ENCODE peak calls at places on chromosomes 3 and 15, in nine cellular contexts. One of them, this sample, is unnamed.

GRCh38 chr15:99104788-99105515 is at the start of gene SYNM:
- DNase-seq in fibroblast of gingiva: peak
- DNase-seq in activated T-helper 1 cell treated with anti-CD3 and anti-CD28 coated beads, Interleukin-12 subunit alpha, Interleukin-12 subunit beta, Interleukin-2, Interleukin-4 antibody, amounts not matched to agents 30 ng/mL and 10 ng/mL and 1 ng/mL, durations not matched to agents 14 hours and 24 hours and 36 hours: peak
- DNase-seq in CD8-positive, alpha-beta T cell: no peak
- DNase-seq in PC-3: peak
- DNase-seq in NCI-H345: peak
- DNase-seq in stimulated activated CD4-positive, alpha-beta T cell treated with anti-CD3 and anti-CD28 coated beads, Interleukin-12 subunit alpha, Interleukin-12 subunit beta, amount 100 ng/mL, for 24 hours: peak
- DNase-seq in activated CD8-positive, alpha-beta memory T cell treated with anti-CD3 and anti-CD28 coated beads, Interleukin-2, amount 10 ng/mL, durations not matched to agents 7 days and 5 days: peak
- DNase-seq in posterior vena cava: peak
- DNase-seq in this sample: peak

GRCh38 chr3:37247398-37248114 is 73.2 kb upstream of the LRRFIP2 start:
- DNase-seq in PC-3: no peak
- DNase-seq in NCI-H345: no peak
- DNase-seq in fibroblast of gingiva: no peak
- DNase-seq in activated T-helper 1 cell treated with anti-CD3 and anti-CD28 coated beads, Interleukin-12 subunit alpha, Interleukin-12 subunit beta, Interleukin-2, Interleukin-4 antibody, amounts not matched to agents 30 ng/mL and 10 ng/mL and 1 ng/mL, durations not matched to agents 14 hours and 24 hours and 36 hours: no peak
- DNase-seq in stimulated activated CD4-positive, alpha-beta T cell treated with anti-CD3 and anti-CD28 coated beads, Interleukin-12 subunit alpha, Interleukin-12 subunit beta, amount 100 ng/mL, for 24 hours: no peak
- DNase-seq in posterior vena cava: no peak
- DNase-seq in CD8-positive, alpha-beta T cell: no peak
- DNase-seq in activated CD8-positive, alpha-beta memory T cell treated with anti-CD3 and anti-CD28 coated beads, Interleukin-2, amount 10 ng/mL, durations not matched to agents 7 days and 5 days: no peak
- DNase-seq in this sample: no peak

GRCh38 chr15:80568298-80568697 is 126.8 kb upstream of the ABHD17C start:
- DNase-seq in CD8-positive, alpha-beta T cell: no peak
- DNase-seq in stimulated activated CD4-positive, alpha-beta T cell treated with anti-CD3 and anti-CD28 coated beads, Interleukin-12 subunit alpha, Interleukin-12 subunit beta, amount 100 ng/mL, for 24 hours: no peak
- DNase-seq in fibroblast of gingiva: no peak
- DNase-seq in activated CD8-positive, alpha-beta memory T cell treated with anti-CD3 and anti-CD28 coated beads, Interleukin-2, amount 10 ng/mL, durations not matched to agents 7 days and 5 days: no peak
- DNase-seq in NCI-H345: no peak
- DNase-seq in activated T-helper 1 cell treated with anti-CD3 and anti-CD28 coated beads, Interleukin-12 subunit alpha, Interleukin-12 subunit beta, Interleukin-2, Interleukin-4 antibody, amounts not matched to agents 30 ng/mL and 10 ng/mL and 1 ng/mL, durations not matched to agents 14 hours and 24 hours and 36 hours: no peak
- DNase-seq in PC-3: peak
- DNase-seq in posterior vena cava: no peak
- DNase-seq in this sample: no peak

GRCh38 chr15:80533934-80534333 is 129.8 kb downstream of the ARNT2 start:
- DNase-seq in stimulated activated CD4-positive, alpha-beta T cell treated with anti-CD3 and anti-CD28 coated beads, Interleukin-12 subunit alpha, Interleukin-12 subunit beta, amount 100 ng/mL, for 24 hours: no peak
- DNase-seq in posterior vena cava: no peak
- DNase-seq in NCI-H345: no peak
- DNase-seq in fibroblast of gingiva: no peak
- DNase-seq in activated CD8-positive, alpha-beta memory T cell treated with anti-CD3 and anti-CD28 coated beads, Interleukin-2, amount 10 ng/mL, durations not matched to agents 7 days and 5 days: no peak
- DNase-seq in CD8-positive, alpha-beta T cell: no peak
- DNase-seq in PC-3: no peak
- DNase-seq in activated T-helper 1 cell treated with anti-CD3 and anti-CD28 coated beads, Interleukin-12 subunit alpha, Interleukin-12 subunit beta, Interleukin-2, Interleukin-4 antibody, amounts not matched to agents 30 ng/mL and 10 ng/mL and 1 ng/mL, durations not matched to agents 14 hours and 24 hours and 36 hours: no peak
- DNase-seq in this sample: no peak

GRCh38 chr3:37996785-37997301 is 6.3 kb downstream of the VILL start:
- DNase-seq in fibroblast of gingiva: peak
- DNase-seq in activated T-helper 1 cell treated with anti-CD3 and anti-CD28 coated beads, Interleukin-12 subunit alpha, Interleukin-12 subunit beta, Interleukin-2, Interleukin-4 antibody, amounts not matched to agents 30 ng/mL and 10 ng/mL and 1 ng/mL, durations not matched to agents 14 hours and 24 hours and 36 hours: peak
- DNase-seq in stimulated activated CD4-positive, alpha-beta T cell treated with anti-CD3 and anti-CD28 coated beads, Interleukin-12 subunit alpha, Interleukin-12 subunit beta, amount 100 ng/mL, for 24 hours: peak
- DNase-seq in posterior vena cava: peak
- DNase-seq in activated CD8-positive, alpha-beta memory T cell treated with anti-CD3 and anti-CD28 coated beads, Interleukin-2, amount 10 ng/mL, durations not matched to agents 7 days and 5 days: peak
- DNase-seq in CD8-positive, alpha-beta T cell: peak
- DNase-seq in PC-3: peak
- DNase-seq in NCI-H345: peak
- DNase-seq in this sample: peak

GRCh38 chr15:70023769-70024491 is 73.8 kb downstream of the TLE3 start:
- DNase-seq in PC-3: peak
- DNase-seq in stimulated activated CD4-positive, alpha-beta T cell treated with anti-CD3 and anti-CD28 coated beads, Interleukin-12 subunit alpha, Interleukin-12 subunit beta, amount 100 ng/mL, for 24 hours: no peak
- DNase-seq in NCI-H345: peak
- DNase-seq in posterior vena cava: peak
- DNase-seq in activated T-helper 1 cell treated with anti-CD3 and anti-CD28 coated beads, Interleukin-12 subunit alpha, Interleukin-12 subunit beta, Interleukin-2, Interleukin-4 antibody, amounts not matched to agents 30 ng/mL and 10 ng/mL and 1 ng/mL, durations not matched to agents 14 hours and 24 hours and 36 hours: no peak
- DNase-seq in fibroblast of gingiva: peak
- DNase-seq in CD8-positive, alpha-beta T cell: no peak
- DNase-seq in activated CD8-positive, alpha-beta memory T cell treated with anti-CD3 and anti-CD28 coated beads, Interleukin-2, amount 10 ng/mL, durations not matched to agents 7 days and 5 days: no peak
- DNase-seq in this sample: peak

GRCh38 chr15:68806220-68807105 is 14.2 kb downstream of the ANP32A start:
- DNase-seq in activated CD8-positive, alpha-beta memory T cell treated with anti-CD3 and anti-CD28 coated beads, Interleukin-2, amount 10 ng/mL, durations not matched to agents 7 days and 5 days: peak
- DNase-seq in activated T-helper 1 cell treated with anti-CD3 and anti-CD28 coated beads, Interleukin-12 subunit alpha, Interleukin-12 subunit beta, Interleukin-2, Interleukin-4 antibody, amounts not matched to agents 30 ng/mL and 10 ng/mL and 1 ng/mL, durations not matched to agents 14 hours and 24 hours and 36 hours: no peak
- DNase-seq in fibroblast of gingiva: no peak
- DNase-seq in stimulated activated CD4-positive, alpha-beta T cell treated with anti-CD3 and anti-CD28 coated beads, Interleukin-12 subunit alpha, Interleukin-12 subunit beta, amount 100 ng/mL, for 24 hours: no peak
- DNase-seq in PC-3: no peak
- DNase-seq in NCI-H345: no peak
- DNase-seq in posterior vena cava: no peak
- DNase-seq in CD8-positive, alpha-beta T cell: peak
- DNase-seq in this sample: no peak

GRCh38 chr15:45091161-45091560 is 22.8 kb downstream of the DUOX2 start:
- DNase-seq in CD8-positive, alpha-beta T cell: no peak
- DNase-seq in posterior vena cava: no peak
- DNase-seq in stimulated activated CD4-positive, alpha-beta T cell treated with anti-CD3 and anti-CD28 coated beads, Interleukin-12 subunit alpha, Interleukin-12 subunit beta, amount 100 ng/mL, for 24 hours: no peak
- DNase-seq in fibroblast of gingiva: peak
- DNase-seq in activated T-helper 1 cell treated with anti-CD3 and anti-CD28 coated beads, Interleukin-12 subunit alpha, Interleukin-12 subunit beta, Interleukin-2, Interleukin-4 antibody, amounts not matched to agents 30 ng/mL and 10 ng/mL and 1 ng/mL, durations not matched to agents 14 hours and 24 hours and 36 hours: no peak
- DNase-seq in PC-3: no peak
- DNase-seq in NCI-H345: no peak
- DNase-seq in activated CD8-positive, alpha-beta memory T cell treated with anti-CD3 and anti-CD28 coated beads, Interleukin-2, amount 10 ng/mL, durations not matched to agents 7 days and 5 days: no peak
- DNase-seq in this sample: no peak

GRCh38 chr3:173983353-173983752 is 585.8 kb downstream of the NLGN1 start:
- DNase-seq in activated CD8-positive, alpha-beta memory T cell treated with anti-CD3 and anti-CD28 coated beads, Interleukin-2, amount 10 ng/mL, durations not matched to agents 7 days and 5 days: no peak
- DNase-seq in fibroblast of gingiva: no peak
- DNase-seq in CD8-positive, alpha-beta T cell: no peak
- DNase-seq in NCI-H345: no peak
- DNase-seq in PC-3: no peak
- DNase-seq in stimulated activated CD4-positive, alpha-beta T cell treated with anti-CD3 and anti-CD28 coated beads, Interleukin-12 subunit alpha, Interleukin-12 subunit beta, amount 100 ng/mL, for 24 hours: no peak
- DNase-seq in posterior vena cava: no peak
- DNase-seq in activated T-helper 1 cell treated with anti-CD3 and anti-CD28 coated beads, Interleukin-12 subunit alpha, Interleukin-12 subunit beta, Interleukin-2, Interleukin-4 antibody, amounts not matched to agents 30 ng/mL and 10 ng/mL and 1 ng/mL, durations not matched to agents 14 hours and 24 hours and 36 hours: no peak
- DNase-seq in this sample: no peak

GRCh38 chr3:171783626-171784025 is 26.7 kb downstream of the PLD1 start:
- DNase-seq in stimulated activated CD4-positive, alpha-beta T cell treated with anti-CD3 and anti-CD28 coated beads, Interleukin-12 subunit alpha, Interleukin-12 subunit beta, amount 100 ng/mL, for 24 hours: no peak
- DNase-seq in fibroblast of gingiva: no peak
- DNase-seq in activated T-helper 1 cell treated with anti-CD3 and anti-CD28 coated beads, Interleukin-12 subunit alpha, Interleukin-12 subunit beta, Interleukin-2, Interleukin-4 antibody, amounts not matched to agents 30 ng/mL and 10 ng/mL and 1 ng/mL, durations not matched to agents 14 hours and 24 hours and 36 hours: no peak
- DNase-seq in posterior vena cava: no peak
- DNase-seq in CD8-positive, alpha-beta T cell: no peak
- DNase-seq in NCI-H345: no peak
- DNase-seq in PC-3: no peak
- DNase-seq in activated CD8-positive, alpha-beta memory T cell treated with anti-CD3 and anti-CD28 coated beads, Interleukin-2, amount 10 ng/mL, durations not matched to agents 7 days and 5 days: no peak
- DNase-seq in this sample: no peak

GRCh38 chr15:82549199-82549665 is 9.0 kb upstream of the RPS17 start:
- DNase-seq in fibroblast of gingiva: no peak
- DNase-seq in activated CD8-positive, alpha-beta memory T cell treated with anti-CD3 and anti-CD28 coated beads, Interleukin-2, amount 10 ng/mL, durations not matched to agents 7 days and 5 days: no peak
- DNase-seq in activated T-helper 1 cell treated with anti-CD3 and anti-CD28 coated beads, Interleukin-12 subunit alpha, Interleukin-12 subunit beta, Interleukin-2, Interleukin-4 antibody, amounts not matched to agents 30 ng/mL and 10 ng/mL and 1 ng/mL, durations not matched to agents 14 hours and 24 hours and 36 hours: no peak
- DNase-seq in PC-3: no peak
- DNase-seq in posterior vena cava: no peak
- DNase-seq in stimulated activated CD4-positive, alpha-beta T cell treated with anti-CD3 and anti-CD28 coated beads, Interleukin-12 subunit alpha, Interleukin-12 subunit beta, amount 100 ng/mL, for 24 hours: no peak
- DNase-seq in CD8-positive, alpha-beta T cell: no peak
- DNase-seq in NCI-H345: no peak
- DNase-seq in this sample: no peak

GRCh38 chr3:111636506-111636905 is 41.4 kb upstream of the ZBED2 start:
- DNase-seq in posterior vena cava: no peak
- DNase-seq in NCI-H345: peak
- DNase-seq in activated CD8-positive, alpha-beta memory T cell treated with anti-CD3 and anti-CD28 coated beads, Interleukin-2, amount 10 ng/mL, durations not matched to agents 7 days and 5 days: no peak
- DNase-seq in CD8-positive, alpha-beta T cell: no peak
- DNase-seq in stimulated activated CD4-positive, alpha-beta T cell treated with anti-CD3 and anti-CD28 coated beads, Interleukin-12 subunit alpha, Interleukin-12 subunit beta, amount 100 ng/mL, for 24 hours: no peak
- DNase-seq in PC-3: no peak
- DNase-seq in fibroblast of gingiva: peak
- DNase-seq in activated T-helper 1 cell treated with anti-CD3 and anti-CD28 coated beads, Interleukin-12 subunit alpha, Interleukin-12 subunit beta, Interleukin-2, Interleukin-4 antibody, amounts not matched to agents 30 ng/mL and 10 ng/mL and 1 ng/mL, durations not matched to agents 14 hours and 24 hours and 36 hours: no peak
- DNase-seq in this sample: no peak

GRCh38 chr3:184414418-184415228 is 34.8 kb downstream of the CHRD start:
- DNase-seq in activated T-helper 1 cell treated with anti-CD3 and anti-CD28 coated beads, Interleukin-12 subunit alpha, Interleukin-12 subunit beta, Interleukin-2, Interleukin-4 antibody, amounts not matched to agents 30 ng/mL and 10 ng/mL and 1 ng/mL, durations not matched to agents 14 hours and 24 hours and 36 hours: no peak
- DNase-seq in NCI-H345: no peak
- DNase-seq in PC-3: no peak
- DNase-seq in CD8-positive, alpha-beta T cell: no peak
- DNase-seq in posterior vena cava: no peak
- DNase-seq in activated CD8-positive, alpha-beta memory T cell treated with anti-CD3 and anti-CD28 coated beads, Interleukin-2, amount 10 ng/mL, durations not matched to agents 7 days and 5 days: no peak
- DNase-seq in stimulated activated CD4-positive, alpha-beta T cell treated with anti-CD3 and anti-CD28 coated beads, Interleukin-12 subunit alpha, Interleukin-12 subunit beta, amount 100 ng/mL, for 24 hours: no peak
- DNase-seq in fibroblast of gingiva: no peak
- DNase-seq in this sample: no peak

GRCh38 chr3:86989611-86990010 is 1.3 kb downstream of the VGLL3 start:
- DNase-seq in stimulated activated CD4-positive, alpha-beta T cell treated with anti-CD3 and anti-CD28 coated beads, Interleukin-12 subunit alpha, Interleukin-12 subunit beta, amount 100 ng/mL, for 24 hours: no peak
- DNase-seq in PC-3: no peak
- DNase-seq in NCI-H345: no peak
- DNase-seq in posterior vena cava: no peak
- DNase-seq in activated T-helper 1 cell treated with anti-CD3 and anti-CD28 coated beads, Interleukin-12 subunit alpha, Interleukin-12 subunit beta, Interleukin-2, Interleukin-4 antibody, amounts not matched to agents 30 ng/mL and 10 ng/mL and 1 ng/mL, durations not matched to agents 14 hours and 24 hours and 36 hours: no peak
- DNase-seq in CD8-positive, alpha-beta T cell: no peak
- DNase-seq in fibroblast of gingiva: no peak
- DNase-seq in activated CD8-positive, alpha-beta memory T cell treated with anti-CD3 and anti-CD28 coated beads, Interleukin-2, amount 10 ng/mL, durations not matched to agents 7 days and 5 days: no peak
- DNase-seq in this sample: no peak

GRCh38 chr3:9598783-9599387 is 45.3 kb upstream of the LHFPL4 start:
- DNase-seq in NCI-H345: no peak
- DNase-seq in posterior vena cava: no peak
- DNase-seq in fibroblast of gingiva: no peak
- DNase-seq in CD8-positive, alpha-beta T cell: no peak
- DNase-seq in PC-3: no peak
- DNase-seq in activated CD8-positive, alpha-beta memory T cell treated with anti-CD3 and anti-CD28 coated beads, Interleukin-2, amount 10 ng/mL, durations not matched to agents 7 days and 5 days: no peak
- DNase-seq in stimulated activated CD4-positive, alpha-beta T cell treated with anti-CD3 and anti-CD28 coated beads, Interleukin-12 subunit alpha, Interleukin-12 subunit beta, amount 100 ng/mL, for 24 hours: no peak
- DNase-seq in activated T-helper 1 cell treated with anti-CD3 and anti-CD28 coated beads, Interleukin-12 subunit alpha, Interleukin-12 subunit beta, Interleukin-2, Interleukin-4 antibody, amounts not matched to agents 30 ng/mL and 10 ng/mL and 1 ng/mL, durations not matched to agents 14 hours and 24 hours and 36 hours: no peak
- DNase-seq in this sample: no peak

GRCh38 chr3:134419214-134419965 is 45.1 kb upstream of the AMOTL2 start:
- DNase-seq in posterior vena cava: no peak
- DNase-seq in PC-3: no peak
- DNase-seq in NCI-H345: peak
- DNase-seq in activated CD8-positive, alpha-beta memory T cell treated with anti-CD3 and anti-CD28 coated beads, Interleukin-2, amount 10 ng/mL, durations not matched to agents 7 days and 5 days: no peak
- DNase-seq in activated T-helper 1 cell treated with anti-CD3 and anti-CD28 coated beads, Interleukin-12 subunit alpha, Interleukin-12 subunit beta, Interleukin-2, Interleukin-4 antibody, amounts not matched to agents 30 ng/mL and 10 ng/mL and 1 ng/mL, durations not matched to agents 14 hours and 24 hours and 36 hours: no peak
- DNase-seq in stimulated activated CD4-positive, alpha-beta T cell treated with anti-CD3 and anti-CD28 coated beads, Interleukin-12 subunit alpha, Interleukin-12 subunit beta, amount 100 ng/mL, for 24 hours: no peak
- DNase-seq in CD8-positive, alpha-beta T cell: no peak
- DNase-seq in fibroblast of gingiva: no peak
- DNase-seq in this sample: no peak

GRCh38 chr3:27885641-27886040 is 163.5 kb upstream of the EOMES start:
- DNase-seq in NCI-H345: no peak
- DNase-seq in activated T-helper 1 cell treated with anti-CD3 and anti-CD28 coated beads, Interleukin-12 subunit alpha, Interleukin-12 subunit beta, Interleukin-2, Interleukin-4 antibody, amounts not matched to agents 30 ng/mL and 10 ng/mL and 1 ng/mL, durations not matched to agents 14 hours and 24 hours and 36 hours: no peak
- DNase-seq in CD8-positive, alpha-beta T cell: no peak
- DNase-seq in stimulated activated CD4-positive, alpha-beta T cell treated with anti-CD3 and anti-CD28 coated beads, Interleukin-12 subunit alpha, Interleukin-12 subunit beta, amount 100 ng/mL, for 24 hours: no peak
- DNase-seq in PC-3: no peak
- DNase-seq in posterior vena cava: no peak
- DNase-seq in activated CD8-positive, alpha-beta memory T cell treated with anti-CD3 and anti-CD28 coated beads, Interleukin-2, amount 10 ng/mL, durations not matched to agents 7 days and 5 days: no peak
- DNase-seq in fibroblast of gingiva: no peak
- DNase-seq in this sample: no peak

GRCh38 chr3:113783980-113784379 is 37.1 kb downstream of the ATP6V1A start:
- DNase-seq in posterior vena cava: no peak
- DNase-seq in activated CD8-positive, alpha-beta memory T cell treated with anti-CD3 and anti-CD28 coated beads, Interleukin-2, amount 10 ng/mL, durations not matched to agents 7 days and 5 days: no peak
- DNase-seq in NCI-H345: no peak
- DNase-seq in CD8-positive, alpha-beta T cell: no peak
- DNase-seq in activated T-helper 1 cell treated with anti-CD3 and anti-CD28 coated beads, Interleukin-12 subunit alpha, Interleukin-12 subunit beta, Interleukin-2, Interleukin-4 antibody, amounts not matched to agents 30 ng/mL and 10 ng/mL and 1 ng/mL, durations not matched to agents 14 hours and 24 hours and 36 hours: no peak
- DNase-seq in fibroblast of gingiva: no peak
- DNase-seq in stimulated activated CD4-positive, alpha-beta T cell treated with anti-CD3 and anti-CD28 coated beads, Interleukin-12 subunit alpha, Interleukin-12 subunit beta, amount 100 ng/mL, for 24 hours: no peak
- DNase-seq in PC-3: no peak
- DNase-seq in this sample: peak

GRCh38 chr3:5082658-5083030 is 39.4 kb upstream of the ARL8B start:
- DNase-seq in NCI-H345: no peak
- DNase-seq in stimulated activated CD4-positive, alpha-beta T cell treated with anti-CD3 and anti-CD28 coated beads, Interleukin-12 subunit alpha, Interleukin-12 subunit beta, amount 100 ng/mL, for 24 hours: no peak
- DNase-seq in posterior vena cava: no peak
- DNase-seq in PC-3: no peak
- DNase-seq in CD8-positive, alpha-beta T cell: no peak
- DNase-seq in activated CD8-positive, alpha-beta memory T cell treated with anti-CD3 and anti-CD28 coated beads, Interleukin-2, amount 10 ng/mL, durations not matched to agents 7 days and 5 days: no peak
- DNase-seq in fibroblast of gingiva: no peak
- DNase-seq in activated T-helper 1 cell treated with anti-CD3 and anti-CD28 coated beads, Interleukin-12 subunit alpha, Interleukin-12 subunit beta, Interleukin-2, Interleukin-4 antibody, amounts not matched to agents 30 ng/mL and 10 ng/mL and 1 ng/mL, durations not matched to agents 14 hours and 24 hours and 36 hours: no peak
- DNase-seq in this sample: no peak

GRCh38 chr3:11582123-11582968 is 61.4 kb downstream of the VGLL4 start:
- DNase-seq in CD8-positive, alpha-beta T cell: no peak
- DNase-seq in posterior vena cava: no peak
- DNase-seq in PC-3: no peak
- DNase-seq in activated CD8-positive, alpha-beta memory T cell treated with anti-CD3 and anti-CD28 coated beads, Interleukin-2, amount 10 ng/mL, durations not matched to agents 7 days and 5 days: no peak
- DNase-seq in fibroblast of gingiva: peak
- DNase-seq in NCI-H345: peak
- DNase-seq in activated T-helper 1 cell treated with anti-CD3 and anti-CD28 coated beads, Interleukin-12 subunit alpha, Interleukin-12 subunit beta, Interleukin-2, Interleukin-4 antibody, amounts not matched to agents 30 ng/mL and 10 ng/mL and 1 ng/mL, durations not matched to agents 14 hours and 24 hours and 36 hours: no peak
- DNase-seq in stimulated activated CD4-positive, alpha-beta T cell treated with anti-CD3 and anti-CD28 coated beads, Interleukin-12 subunit alpha, Interleukin-12 subunit beta, amount 100 ng/mL, for 24 hours: no peak
- DNase-seq in this sample: peak

GRCh38 chr3:9808345-9809037 is 1.6 kb upstream of the TTLL3 start:
- DNase-seq in activated T-helper 1 cell treated with anti-CD3 and anti-CD28 coated beads, Interleukin-12 subunit alpha, Interleukin-12 subunit beta, Interleukin-2, Interleukin-4 antibody, amounts not matched to agents 30 ng/mL and 10 ng/mL and 1 ng/mL, durations not matched to agents 14 hours and 24 hours and 36 hours: peak
- DNase-seq in CD8-positive, alpha-beta T cell: peak
- DNase-seq in PC-3: peak
- DNase-seq in stimulated activated CD4-positive, alpha-beta T cell treated with anti-CD3 and anti-CD28 coated beads, Interleukin-12 subunit alpha, Interleukin-12 subunit beta, amount 100 ng/mL, for 24 hours: no peak
- DNase-seq in posterior vena cava: no peak
- DNase-seq in activated CD8-positive, alpha-beta memory T cell treated with anti-CD3 and anti-CD28 coated beads, Interleukin-2, amount 10 ng/mL, durations not matched to agents 7 days and 5 days: peak
- DNase-seq in fibroblast of gingiva: no peak
- DNase-seq in NCI-H345: peak
- DNase-seq in this sample: peak

GRCh38 chr3:36227982-36228381 is 152.3 kb upstream of the STAC start:
- DNase-seq in activated T-helper 1 cell treated with anti-CD3 and anti-CD28 coated beads, Interleukin-12 subunit alpha, Interleukin-12 subunit beta, Interleukin-2, Interleukin-4 antibody, amounts not matched to agents 30 ng/mL and 10 ng/mL and 1 ng/mL, durations not matched to agents 14 hours and 24 hours and 36 hours: no peak
- DNase-seq in CD8-positive, alpha-beta T cell: no peak
- DNase-seq in stimulated activated CD4-positive, alpha-beta T cell treated with anti-CD3 and anti-CD28 coated beads, Interleukin-12 subunit alpha, Interleukin-12 subunit beta, amount 100 ng/mL, for 24 hours: no peak
- DNase-seq in PC-3: no peak
- DNase-seq in activated CD8-positive, alpha-beta memory T cell treated with anti-CD3 and anti-CD28 coated beads, Interleukin-2, amount 10 ng/mL, durations not matched to agents 7 days and 5 days: no peak
- DNase-seq in fibroblast of gingiva: no peak
- DNase-seq in NCI-H345: no peak
- DNase-seq in posterior vena cava: no peak
- DNase-seq in this sample: no peak

GRCh38 chr3:101828289-101828688 is 21.0 kb upstream of the NFKBIZ start:
- DNase-seq in PC-3: no peak
- DNase-seq in fibroblast of gingiva: no peak
- DNase-seq in stimulated activated CD4-positive, alpha-beta T cell treated with anti-CD3 and anti-CD28 coated beads, Interleukin-12 subunit alpha, Interleukin-12 subunit beta, amount 100 ng/mL, for 24 hours: no peak
- DNase-seq in activated T-helper 1 cell treated with anti-CD3 and anti-CD28 coated beads, Interleukin-12 subunit alpha, Interleukin-12 subunit beta, Interleukin-2, Interleukin-4 antibody, amounts not matched to agents 30 ng/mL and 10 ng/mL and 1 ng/mL, durations not matched to agents 14 hours and 24 hours and 36 hours: no peak
- DNase-seq in activated CD8-positive, alpha-beta memory T cell treated with anti-CD3 and anti-CD28 coated beads, Interleukin-2, amount 10 ng/mL, durations not matched to agents 7 days and 5 days: no peak
- DNase-seq in posterior vena cava: no peak
- DNase-seq in CD8-positive, alpha-beta T cell: no peak
- DNase-seq in NCI-H345: no peak
- DNase-seq in this sample: no peak

GRCh38 chr3:66885326-66886000 is 112.6 kb upstream of the KBTBD8 start:
- DNase-seq in stimulated activated CD4-positive, alpha-beta T cell treated with anti-CD3 and anti-CD28 coated beads, Interleukin-12 subunit alpha, Interleukin-12 subunit beta, amount 100 ng/mL, for 24 hours: no peak
- DNase-seq in posterior vena cava: no peak
- DNase-seq in PC-3: no peak
- DNase-seq in activated CD8-positive, alpha-beta memory T cell treated with anti-CD3 and anti-CD28 coated beads, Interleukin-2, amount 10 ng/mL, durations not matched to agents 7 days and 5 days: no peak
- DNase-seq in activated T-helper 1 cell treated with anti-CD3 and anti-CD28 coated beads, Interleukin-12 subunit alpha, Interleukin-12 subunit beta, Interleukin-2, Interleukin-4 antibody, amounts not matched to agents 30 ng/mL and 10 ng/mL and 1 ng/mL, durations not matched to agents 14 hours and 24 hours and 36 hours: no peak
- DNase-seq in NCI-H345: no peak
- DNase-seq in CD8-positive, alpha-beta T cell: no peak
- DNase-seq in fibroblast of gingiva: no peak
- DNase-seq in this sample: no peak

GRCh38 chr3:187737401-187738088 is 7.7 kb downstream of the BCL6 start:
- DNase-seq in fibroblast of gingiva: peak
- DNase-seq in NCI-H345: peak
- DNase-seq in posterior vena cava: peak
- DNase-seq in PC-3: peak
- DNase-seq in stimulated activated CD4-positive, alpha-beta T cell treated with anti-CD3 and anti-CD28 coated beads, Interleukin-12 subunit alpha, Interleukin-12 subunit beta, amount 100 ng/mL, for 24 hours: peak
- DNase-seq in CD8-positive, alpha-beta T cell: peak
- DNase-seq in activated T-helper 1 cell treated with anti-CD3 and anti-CD28 coated beads, Interleukin-12 subunit alpha, Interleukin-12 subunit beta, Interleukin-2, Interleukin-4 antibody, amounts not matched to agents 30 ng/mL and 10 ng/mL and 1 ng/mL, durations not matched to agents 14 hours and 24 hours and 36 hours: peak
- DNase-seq in activated CD8-positive, alpha-beta memory T cell treated with anti-CD3 and anti-CD28 coated beads, Interleukin-2, amount 10 ng/mL, durations not matched to agents 7 days and 5 days: peak
- DNase-seq in this sample: peak

GRCh38 chr15:64975390-64975789 is 14.3 kb downstream of the SPG21 start:
- DNase-seq in activated CD8-positive, alpha-beta memory T cell treated with anti-CD3 and anti-CD28 coated beads, Interleukin-2, amount 10 ng/mL, durations not matched to agents 7 days and 5 days: no peak
- DNase-seq in posterior vena cava: no peak
- DNase-seq in NCI-H345: no peak
- DNase-seq in activated T-helper 1 cell treated with anti-CD3 and anti-CD28 coated beads, Interleukin-12 subunit alpha, Interleukin-12 subunit beta, Interleukin-2, Interleukin-4 antibody, amounts not matched to agents 30 ng/mL and 10 ng/mL and 1 ng/mL, durations not matched to agents 14 hours and 24 hours and 36 hours: no peak
- DNase-seq in CD8-positive, alpha-beta T cell: no peak
- DNase-seq in stimulated activated CD4-positive, alpha-beta T cell treated with anti-CD3 and anti-CD28 coated beads, Interleukin-12 subunit alpha, Interleukin-12 subunit beta, amount 100 ng/mL, for 24 hours: no peak
- DNase-seq in PC-3: no peak
- DNase-seq in fibroblast of gingiva: peak
- DNase-seq in this sample: no peak

GRCh38 chr3:133927543-133928066 is 31.9 kb upstream of the RAB6B start:
- DNase-seq in PC-3: peak
- DNase-seq in posterior vena cava: peak
- DNase-seq in fibroblast of gingiva: peak
- DNase-seq in NCI-H345: peak
- DNase-seq in activated CD8-positive, alpha-beta memory T cell treated with anti-CD3 and anti-CD28 coated beads, Interleukin-2, amount 10 ng/mL, durations not matched to agents 7 days and 5 days: peak
- DNase-seq in activated T-helper 1 cell treated with anti-CD3 and anti-CD28 coated beads, Interleukin-12 subunit alpha, Interleukin-12 subunit beta, Interleukin-2, Interleukin-4 antibody, amounts not matched to agents 30 ng/mL and 10 ng/mL and 1 ng/mL, durations not matched to agents 14 hours and 24 hours and 36 hours: peak
- DNase-seq in CD8-positive, alpha-beta T cell: peak
- DNase-seq in stimulated activated CD4-positive, alpha-beta T cell treated with anti-CD3 and anti-CD28 coated beads, Interleukin-12 subunit alpha, Interleukin-12 subunit beta, amount 100 ng/mL, for 24 hours: peak
- DNase-seq in this sample: no peak

This sample was measured in foreskin melanocyte.